ENCODE peak calls at places on chromosome 12, in seven cellular contexts. A, J, B, F, K, E and N are unnamed samples.
A peak's percentile ranks its signal among the peaks of the same experiment; 100 is the strongest.

GRCh38 chr12:49537709-49538601 is 875 bp upstream of the KCNH3 start:
- DNase-seq in A (no peak), J (no peak), B (no peak), F (no peak), K (no peak), E (no peak), N (peak; percentile 60)

GRCh38 chr12:91896725-91897515 is 248.7 kb downstream of the BTG1 start:
- DNase-seq in A (peak; percentile 42), J (no peak), B (no peak), F (no peak), K (no peak), E (peak; percentile 28), N (no peak)

GRCh38 chr12:112971248-112971647 is 7.1 kb upstream of the OAS2 start:
- DNase-seq in A (no peak), J (no peak), B (no peak), F (no peak), K (no peak), E (peak; percentile 49), N (no peak)

GRCh38 chr12:57261385-57261784 is 10.4 kb upstream of the STAC3 start:
- DNase-seq in A (no peak), J (no peak), B (no peak), F (no peak), K (no peak), E (no peak), N (no peak)

GRCh38 chr12:114688256-114688845 is 4.4 kb upstream of the TBX3 start:
- DNase-seq in A (no peak), J (no peak), B (no peak), F (no peak), K (no peak), E (no peak), N (no peak)

GRCh38 chr12:108312885-108313203 is 26.3 kb downstream of the CMKLR1 start:
- DNase-seq in A (peak; percentile 57), J (no peak), B (no peak), F (no peak), K (no peak), E (peak; percentile 85), N (no peak)

GRCh38 chr12:40033260-40033649 is 72.6 kb downstream of the SLC2A13 start:
- DNase-seq in A (no peak), J (no peak), B (no peak), F (no peak), K (no peak), E (no peak), N (no peak)

GRCh38 chr12:132486576-132486975 is 3.4 kb upstream of the FBRSL1 start:
- DNase-seq in A (no peak), J (no peak), B (no peak), F (no peak), K (no peak), E (peak; percentile 21), N (no peak)

GRCh38 chr12:6691473-6691872 is 2.3 kb upstream of the ZNF384 start:
- DNase-seq in A (no peak), J (peak; percentile 37), B (no peak), F (no peak), K (peak; percentile 48), E (no peak), N (no peak)

GRCh38 chr12:15256760-15257159 is 35.5 kb upstream of the RERG start:
- DNase-seq in A (no peak), J (no peak), B (no peak), F (no peak), K (no peak), E (no peak), N (no peak)

GRCh38 chr12:132488127-132489077 is 1.5 kb upstream of the FBRSL1 start:
- DNase-seq in A (no peak), J (no peak), B (no peak), F (no peak), K (no peak), E (peak; percentile 71), N (no peak)

GRCh38 chr12:29519585-29520182 is 22.2 kb upstream of the OVCH1 start:
- DNase-seq in A (no peak), J (peak; percentile 17), B (peak; percentile 18), F (peak; percentile 20), K (peak; percentile 24), E (no peak), N (peak; percentile 19)

GRCh38 chr12:19030603-19031002 is 98.9 kb upstream of the PLEKHA5 start:
- DNase-seq in A (no peak), J (no peak), B (no peak), F (peak; percentile 18), K (no peak), E (no peak), N (no peak)

GRCh38 chr12:120901818-120902217 is 2.3 kb downstream of the SPPL3 start:
- DNase-seq in A (no peak), J (no peak), B (no peak), F (no peak), K (no peak), E (no peak), N (no peak)

GRCh38 chr12:50017653-50018052 is 7.6 kb downstream of the RACGAP1 start:
- DNase-seq in A (no peak), J (no peak), B (no peak), F (no peak), K (peak; percentile 52), E (no peak), N (no peak)

GRCh38 chr12:77005699-77006098 is 59.7 kb downstream of the E2F7 start:
- DNase-seq in A (no peak), J (no peak), B (no peak), F (no peak), K (no peak), E (no peak), N (no peak)
- TF ChIP-seq CTCF in A (no peak), J (no peak), B (no peak), F (no peak), K (no peak), E (no peak), N (no peak)

GRCh38 chr12:11584213-11584855 is 65.1 kb upstream of the ETV6 start:
- DNase-seq in A (peak; percentile 25), J (no peak), B (no peak), F (no peak), K (no peak), E (no peak), N (no peak)

GRCh38 chr12:11578461-11578993 is 70.9 kb upstream of the ETV6 start:
- DNase-seq in A (no peak), J (no peak), B (no peak), F (no peak), K (no peak), E (no peak), N (peak; percentile 40)

GRCh38 chr12:11581179-11581755 is 68.2 kb upstream of the ETV6 start:
- DNase-seq in A (peak; percentile 48), J (peak; percentile 63), B (peak; percentile 30), F (peak; percentile 25), K (peak; percentile 39), E (peak; percentile 44), N (peak; percentile 33)

GRCh38 chr12:11577658-11578260 is 71.7 kb upstream of the ETV6 start:
- DNase-seq in A (no peak), J (peak; percentile 31), B (no peak), F (peak; percentile 34), K (no peak), E (no peak), N (no peak)

DNA sequence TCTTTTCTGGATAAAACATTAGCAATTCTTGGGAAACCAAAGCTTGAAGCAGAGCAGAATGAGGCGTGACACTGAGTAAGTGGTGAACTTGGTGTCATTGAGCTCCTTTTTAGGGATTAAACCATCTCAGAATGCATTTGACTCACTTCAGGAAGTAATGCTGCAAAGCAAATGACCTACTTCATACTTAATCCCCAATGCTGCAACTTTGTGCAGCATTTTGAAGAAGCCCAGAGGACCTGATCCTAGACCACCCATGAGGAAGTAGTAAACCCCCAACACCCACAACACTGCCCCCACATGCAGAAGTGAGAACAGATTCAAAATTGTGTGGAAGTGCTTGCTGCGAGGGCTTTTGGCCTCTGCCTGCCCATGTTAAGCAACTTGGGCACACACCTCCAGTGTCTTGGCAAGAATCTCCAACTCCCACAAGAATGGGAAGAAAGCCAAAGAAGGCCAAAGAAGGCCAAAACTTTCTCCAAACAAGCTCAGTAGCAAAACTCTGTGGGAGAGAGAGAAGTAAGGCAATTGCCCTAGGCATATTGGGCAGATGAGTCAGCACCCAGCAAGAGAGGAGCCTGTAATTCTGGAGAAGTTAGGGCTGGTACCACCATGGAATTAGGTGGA is 69.2 kb upstream of the ETV6 start:
- DNase-seq in A (peak; percentile 32), J (peak; percentile 84), B (peak; percentile 66), F (peak; percentile 77), K (peak; percentile 91), E (no peak), N (no peak)
- TF ChIP-seq CTCF in A (no peak), J (no peak), B (no peak), F (no peak), K (no peak), E (no peak), N (no peak)

GRCh38 chr12:81800298-81801148 is 41.4 kb upstream of the PPFIA2 start:
- DNase-seq in A (no peak), J (peak; percentile 77), B (no peak), F (no peak), K (no peak), E (no peak), N (no peak)

GRCh38 chr12:81798294-81798693 is 39.1 kb upstream of the PPFIA2 start:
- DNase-seq in A (no peak), J (no peak), B (no peak), F (no peak), K (no peak), E (no peak), N (no peak)

GRCh38 chr12:81792666-81793065 is 33.5 kb upstream of the PPFIA2 start:
- DNase-seq in A (no peak), J (no peak), B (no peak), F (no peak), K (no peak), E (no peak), N (no peak)

DNA sequence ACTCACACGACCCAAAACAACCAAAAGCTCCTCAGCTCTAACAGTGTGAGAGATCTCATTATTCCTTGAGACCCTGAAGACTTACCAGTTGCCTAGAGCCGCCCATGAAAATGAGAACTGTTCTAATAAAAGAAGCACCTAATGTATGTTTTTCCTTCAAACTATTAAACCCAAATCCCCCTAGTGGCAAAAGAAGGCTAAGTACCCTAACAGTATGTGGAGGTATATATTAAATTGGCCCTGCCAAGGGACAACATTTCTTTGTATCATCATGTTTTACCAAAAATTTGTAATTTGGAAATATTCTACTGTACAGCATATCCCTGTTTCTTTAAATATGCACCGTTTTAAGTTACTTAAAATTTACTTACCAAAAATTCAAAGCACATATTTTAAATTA is 38.0 kb upstream of the PPFIA2 start:
- DNase-seq in A (no peak), J (no peak), B (no peak), F (peak; percentile 7), K (no peak), E (no peak), N (no peak)
- TF ChIP-seq CTCF in A (peak; percentile 8), J (peak; percentile 52), B (peak; percentile 70), F (no peak), K (no peak), E (no peak), N (no peak)

GRCh38 chr12:111274820-111275219 is 94.1 kb downstream of the PHETA1 start:
- DNase-seq in A (no peak), J (no peak), B (no peak), F (peak; percentile 22), K (no peak), E (no peak), N (no peak)

GRCh38 chr12:111276189-111276588 is 92.7 kb downstream of the PHETA1 start:
- DNase-seq in A (no peak), J (no peak), B (no peak), F (no peak), K (no peak), E (no peak), N (no peak)

GRCh38 chr12:111277570-111277969 is 91.3 kb downstream of the PHETA1 start:
- DNase-seq in A (no peak), J (no peak), B (no peak), F (no peak), K (no peak), E (no peak), N (no peak)

GRCh38 chr12:111271674-111272418 is 97.0 kb downstream of the PHETA1 start:
- DNase-seq in A (no peak), J (no peak), B (no peak), F (no peak), K (no peak), E (no peak), N (no peak)

GRCh38 chr12:111275308-111275707 is 93.6 kb downstream of the PHETA1 start:
- DNase-seq in A (no peak), J (no peak), B (no peak), F (no peak), K (no peak), E (no peak), N (no peak)
- TF ChIP-seq CTCF in A (no peak), J (no peak), B (no peak), F (no peak), K (no peak), E (no peak), N (no peak)